ENCODE peak calls at places on chromosomes 7 and 10, in ten cellular contexts. D is cardiac fibroblast; U is stimulated activated CD4-positive, alpha-beta T cell treated with anti-CD3 and anti-CD28 coated beads, TNF-alpha, amount 100 ng/mL, for 4 hours; B is NCI-H1436 treated with DMSO at 0.1 percent for 48 hours; K is WTC11; M is activated CD4-positive, alpha-beta T cell treated with anti-CD3 and anti-CD28 coated beads, Interleukin-2, amount 50 U/mL, for 4 hours; S is fibroblast of pulmonary artery; E is NCI-H510A; J is iris pigment epithelial cell; V is ACHN. L is an unnamed sample.

GRCh38 chr7:126727930-126728331 is 524.8 kb downstream of the GRM8 start:
- DNase-seq in K (no peak), J (peak; percentile 78), M (no peak), U (no peak), S (peak; percentile 48), V (peak; percentile 22), E (no peak), B (no peak), D (peak; percentile 50), L (no peak)

GRCh38 chr10:74450623-74451022 is 299.6 kb downstream of the ADK start:
- DNase-seq in U (no peak), D (no peak), B (no peak), V (no peak), E (no peak), S (no peak), J (no peak), M (no peak), K (no peak), L (no peak)

GRCh38 chr7:46279290-46279689 is 358.2 kb upstream of the IGFBP3 start:
- DNase-seq in E (no peak), J (no peak), U (no peak), B (no peak), V (peak; percentile 24), D (no peak), S (no peak), M (no peak), K (no peak), L (peak; percentile 44)

GRCh38 chr10:123926401-123927264 is 35.0 kb upstream of the CPXM2 start:
- DNase-seq in S (no peak), D (no peak), U (no peak), M (no peak), V (peak; percentile 4), J (peak; percentile 11), E (no peak), K (no peak), B (no peak), L (peak; percentile 36)

GRCh38 chr7:80604436-80604835 is 34.0 kb upstream of the CD36 start:
- DNase-seq in S (no peak), K (no peak), D (no peak), B (no peak), E (no peak), U (no peak), V (no peak), J (no peak), M (no peak), L (no peak)

GRCh38 chr10:1034758-1035157 is 9.1 kb upstream of the IDI2 start:
- DNase-seq in B (no peak), D (no peak), E (no peak), V (no peak), U (no peak), K (no peak), J (no peak), M (no peak), S (no peak), L (no peak)

GRCh38 chr10:113518816-113519591 is 33.8 kb upstream of the HABP2 start:
- DNase-seq in D (no peak), E (no peak), B (no peak), J (no peak), S (peak; percentile 10), V (no peak), U (no peak), M (no peak), K (no peak), L (no peak)

GRCh38 chr10:99346247-99346646 is 17.1 kb downstream of the CNNM1 start:
- DNase-seq in V (peak; percentile 60), J (peak; percentile 38), K (no peak), U (no peak), D (peak; percentile 46), S (peak; percentile 16), M (no peak), B (no peak), E (no peak), L (no peak)

GRCh38 chr10:97128851-97129186 is 56.9 kb downstream of the SLIT1 start:
- DNase-seq in U (no peak), J (no peak), B (no peak), V (no peak), S (no peak), K (no peak), D (no peak), E (no peak), M (no peak), L (no peak)

GRCh38 chr7:52168085-52168484 is 851.5 kb upstream of the COBL start:
- DNase-seq in D (no peak), J (no peak), B (no peak), S (no peak), K (peak; percentile 50), E (no peak), V (peak; percentile 53), M (no peak), U (no peak), L (no peak)

GRCh38 chr7:43540463-43540862 is 42.4 kb upstream of the STK17A start:
- DNase-seq in M (no peak), B (no peak), K (no peak), S (no peak), E (no peak), D (no peak), J (no peak), V (no peak), U (no peak), L (no peak)

GRCh38 chr7:92836489-92837213 is at the start of gene CDK6:
- DNase-seq in V (peak; percentile 86), D (peak; percentile 53), M (peak; percentile 65), U (peak; percentile 56), E (no peak), K (peak; percentile 71), S (peak; percentile 66), B (no peak), J (peak; percentile 76), L (peak; percentile 34)

GRCh38 chr7:13851756-13852155 is 137.7 kb downstream of the ETV1 start:
- DNase-seq in K (no peak), M (no peak), B (peak; percentile 63), J (peak; percentile 93), E (no peak), D (peak; percentile 62), S (peak; percentile 38), V (no peak), U (no peak), L (no peak)

GRCh38 chr10:43594944-43595589 is 11.2 kb upstream of the ZNF485 start:
- DNase-seq in J (peak; percentile 79), B (no peak), E (no peak), S (peak; percentile 56), K (no peak), M (no peak), D (peak; percentile 63), U (no peak), V (peak; percentile 18), L (no peak)

GRCh38 chr10:21756707-21757600 is 222.9 kb downstream of the MLLT10 start:
- DNase-seq in U (no peak), B (no peak), V (no peak), J (no peak), D (no peak), M (no peak), K (no peak), S (no peak), E (no peak), L (no peak)

GRCh38 chr7:34875481-34875880 is 161.8 kb downstream of the DPY19L1 start:
- DNase-seq in M (no peak), K (no peak), D (no peak), U (no peak), S (no peak), B (no peak), V (no peak), J (no peak), E (no peak), L (no peak)

GRCh38 chr7:134403062-134403461 is 55.8 kb downstream of the AKR1B1 start:
- DNase-seq in M (no peak), S (no peak), K (no peak), J (no peak), E (no peak), V (no peak), U (no peak), D (no peak), B (no peak), L (no peak)

GRCh38 chr10:17067549-17068264 is 61.9 kb downstream of the CUBN start:
- DNase-seq in V (no peak), S (no peak), M (no peak), U (no peak), B (no peak), J (peak; percentile 58), K (no peak), D (peak; percentile 22), E (no peak), L (no peak)

GRCh38 chr7:129376778-129377700 is 57.2 kb upstream of the STRIP2 start:
- DNase-seq in K (no peak), U (no peak), B (no peak), J (peak; percentile 61), E (no peak), D (peak; percentile 73), S (peak; percentile 70), M (no peak), V (no peak), L (no peak)

GRCh38 chr10:29186221-29186620 is 102.6 kb upstream of the LYZL1 start:
- DNase-seq in V (no peak), D (no peak), U (no peak), B (no peak), M (no peak), E (no peak), S (no peak), K (no peak), J (no peak), L (no peak)

GRCh38 chr7:98754041-98754479 is 115.8 kb downstream of the TMEM130 start:
- DNase-seq in M (no peak), K (peak; percentile 36), E (no peak), B (no peak), U (no peak), V (no peak), D (peak; percentile 4), S (no peak), J (no peak), L (peak; percentile 34)

GRCh38 chr7:134802762-134803161 is 23.3 kb downstream of the CALD1 start:
- DNase-seq in M (no peak), V (no peak), U (no peak), E (no peak), S (no peak), K (no peak), J (no peak), B (no peak), D (no peak), L (no peak)

GRCh38 chr10:101075775-101076174 is 14.0 kb downstream of the KAZALD1 start:
- DNase-seq in B (no peak), E (no peak), M (no peak), V (no peak), J (no peak), K (no peak), S (no peak), U (no peak), D (no peak), L (no peak)